ENCODE peak calls at places on chromosomes 11 and 22, in eight cellular contexts. C is astrocyte of the cerebellum; L is transverse colon; U is NCI-H526; X is RPMI7951; R is activated T-cell treated with anti-CD3 and anti-CD28 coated beads, Interleukin-2, amount 50 U/mL, for 24 hours; P is neural crest cell; I is HFFc6. Q is an unnamed sample.

GRCh38 chr11:45209904-45210699 is 63.7 kb downstream of the PRDM11 start:
- DNase-seq in C (peak; percentile 5), L (peak; percentile 72), U (no peak), X (no peak), R (no peak), P (peak; percentile 45), I (no peak), Q (peak; percentile 66)

GRCh38 chr11:20397281-20397680 is 9.8 kb downstream of the PRMT3 start:
- DNase-seq in C (peak; percentile 32), L (no peak), U (peak; percentile 49), X (peak; percentile 58), R (no peak), P (no peak), I (peak; percentile 48), Q (no peak)

GRCh38 chr11:13016415-13016814 is 7.3 kb downstream of the RASSF10 start:
- DNase-seq in C (no peak), L (peak; percentile 26), U (peak; percentile 59), X (peak; percentile 44), R (no peak), P (no peak), I (no peak), Q (no peak)

GRCh38 chr11:65445604-65446445 is 23.2 kb downstream of the NEAT1 start:
- DNase-seq in C (no peak), L (no peak), U (no peak), X (no peak), R (no peak), P (no peak), I (peak; percentile 62), Q (no peak)

GRCh38 chr22:24945430-24945829 is 1.1 kb downstream of the LHFPL7 start:
- DNase-seq in C (no peak), L (no peak), U (no peak), X (no peak), R (no peak), P (no peak), I (no peak), Q (no peak)

GRCh38 chr11:91299980-91300379 is 924.6 kb upstream of the FAT3 start:
- DNase-seq in C (peak; percentile 22), L (no peak), U (no peak), X (peak; percentile 43), R (no peak), P (no peak), I (no peak), Q (no peak)

GRCh38 chr11:28133146-28133545 is 25.0 kb downstream of the METTL15 start:
- DNase-seq in C (no peak), L (no peak), U (no peak), X (peak; percentile 60), R (no peak), P (no peak), I (no peak), Q (no peak)

GRCh38 chr11:27611946-27612455 is 88.3 kb downstream of the BDNF start:
- DNase-seq in C (no peak), L (no peak), U (no peak), X (no peak), R (no peak), P (no peak), I (no peak), Q (no peak)

GRCh38 chr11:114377612-114378267 is 22.6 kb downstream of the C11orf71 start:
- DNase-seq in C (no peak), L (no peak), U (no peak), X (peak; percentile 97), R (no peak), P (no peak), I (peak; percentile 98), Q (no peak)

GRCh38 chr11:124761301-124762021 is 629 bp downstream of the ESAM start:
- DNase-seq in C (no peak), L (no peak), U (no peak), X (no peak), R (no peak), P (no peak), I (no peak), Q (no peak)

GRCh38 chr11:82960779-82961143 is 59.2 kb downstream of the DDIAS start:
- DNase-seq in C (no peak), L (no peak), U (no peak), X (no peak), R (no peak), P (no peak), I (no peak), Q (no peak)

GRCh38 chr11:2116680-2117079 is 22.5 kb downstream of the IGF2 start:
- DNase-seq in C (no peak), L (no peak), U (no peak), X (no peak), R (no peak), P (no peak), I (no peak), Q (no peak)

GRCh38 chr22:46021577-46021976 is 44.6 kb upstream of the WNT7B start:
- DNase-seq in C (no peak), L (peak; percentile 0), U (no peak), X (no peak), R (no peak), P (no peak), I (no peak), Q (no peak)

GRCh38 chr11:37972691-37973090 is 1374.7 kb upstream of the RAG2 start:
- DNase-seq in C (no peak), L (no peak), U (no peak), X (no peak), R (no peak), P (no peak), I (no peak), Q (no peak)

GRCh38 chr11:65718964-65719492 is 1.6 kb downstream of the RNASEH2C start:
- DNase-seq in C (no peak), L (no peak), U (no peak), X (peak; percentile 50), R (no peak), P (no peak), I (peak; percentile 11), Q (peak; percentile 20)

GRCh38 chr11:118608268-118609214 is 1.1 kb downstream of the PHLDB1 start:
- DNase-seq in C (no peak), L (peak; percentile 75), U (no peak), X (peak; percentile 89), R (peak; percentile 79), P (no peak), I (peak; percentile 90), Q (peak; percentile 45)

GRCh38 chr11:13055200-13055599 is 46.1 kb downstream of the RASSF10 start:
- DNase-seq in C (no peak), L (no peak), U (no peak), X (no peak), R (no peak), P (no peak), I (no peak), Q (no peak)

GRCh38 chr22:23909258-23909898 is 15.2 kb downstream of the MIF start:
- DNase-seq in C (no peak), L (no peak), U (peak; percentile 24), X (no peak), R (no peak), P (no peak), I (no peak), Q (no peak)

GRCh38 chr11:11038339-11039248 is 180.7 kb upstream of the ZBED5 start:
- DNase-seq in C (no peak), L (peak; percentile 10), U (no peak), X (no peak), R (no peak), P (no peak), I (no peak), Q (no peak)